ENCODE peak calls at places on chromosomes 11 and 22, in ten cellular contexts. P, L, B, Z, C, D, I, R, Q and G are unnamed samples.

GRCh38 chr11:79794484-79795393 is 353.9 kb upstream of the TENM4 start:
- DNase-seq in Q (no peak), C (no peak), I (no peak), P (no peak), L (no peak), Z (no peak), B (no peak), D (peak; percentile 3), R (no peak), G (no peak)

GRCh38 chr22:19936513-19936912 is 5.1 kb upstream of the COMT start:
- DNase-seq in Q (no peak), R (no peak), B (no peak), L (no peak), P (no peak), Z (peak; percentile 5), I (no peak), D (no peak), C (no peak), G (no peak)

GRCh38 chr11:10302744-10303557 is 1.9 kb upstream of the ADM start:
- DNase-seq in L (peak; percentile 75), B (no peak), R (peak; percentile 77), C (peak; percentile 37), Q (peak; percentile 63), D (peak; percentile 75), I (peak; percentile 63), P (no peak), Z (peak; percentile 95), G (no peak)

GRCh38 chr11:123690490-123690889 is 36.1 kb upstream of the SCN3B start:
- DNase-seq in Z (no peak), I (no peak), Q (no peak), L (peak; percentile 4), C (no peak), P (no peak), R (peak; percentile 74), D (no peak), B (no peak), G (no peak)

GRCh38 chr11:10257478-10257877 is 36.5 kb downstream of the SBF2 start:
- DNase-seq in Z (no peak), P (no peak), I (no peak), L (no peak), Q (no peak), D (no peak), R (no peak), B (no peak), C (no peak), G (no peak)

GRCh38 chr11:2427721-2428321 is 16.5 kb downstream of the TRPM5 start:
- DNase-seq in I (no peak), Q (no peak), C (no peak), R (no peak), D (no peak), L (no peak), P (no peak), Z (no peak), B (no peak), G (no peak)

GRCh38 chr11:74000770-74001169 is 8.1 kb downstream of the UCP3 start:
- DNase-seq in I (no peak), Z (no peak), D (no peak), L (no peak), R (no peak), C (no peak), Q (no peak), B (no peak), P (no peak), G (no peak)

GRCh38 chr11:65592840-65593517 is 2.6 kb downstream of the KCNK7 start:
- DNase-seq in L (no peak), D (no peak), P (no peak), I (no peak), Q (no peak), C (no peak), B (no peak), Z (no peak), R (no peak), G (no peak)

GRCh38 chr11:94153320-94153719 is 24.7 kb downstream of the PANX1 start:
- DNase-seq in D (no peak), L (no peak), C (no peak), Q (no peak), I (no peak), P (no peak), R (no peak), B (no peak), Z (peak; percentile 67), G (no peak)

GRCh38 chr11:118263694-118264567 is at the start of gene MPZL2:
- DNase-seq in D (no peak), B (no peak), C (no peak), Q (no peak), Z (peak; percentile 80), I (no peak), R (no peak), P (no peak), L (peak; percentile 57), G (no peak)

GRCh38 chr22:43826142-43827093 is 14.3 kb upstream of the EFCAB6 start:
- DNase-seq in R (peak; percentile 39), Z (peak; percentile 61), D (peak; percentile 86), Q (no peak), P (peak; percentile 39), C (no peak), B (no peak), L (no peak), I (no peak), G (no peak)

GRCh38 chr11:79461144-79461543 is 20.3 kb upstream of the TENM4 start:
- DNase-seq in B (peak; percentile 5), D (peak; percentile 57), R (peak; percentile 49), C (no peak), Q (no peak), Z (no peak), I (no peak), P (no peak), L (no peak), G (no peak)

GRCh38 chr11:59708537-59708936 is 5.1 kb downstream of the OR10V1 start:
- DNase-seq in R (no peak), D (no peak), P (no peak), B (no peak), C (no peak), Q (no peak), L (no peak), Z (no peak), I (no peak), G (no peak)

GRCh38 chr11:123430736-123431356 is 777 bp downstream of the GRAMD1B start:
- DNase-seq in L (peak; percentile 82), B (no peak), I (peak; percentile 27), P (no peak), D (peak; percentile 12), R (peak; percentile 53), Z (peak; percentile 83), Q (peak; percentile 51), C (peak; percentile 32), G (peak; percentile 35)

GRCh38 chr22:23827351-23827995 is 11.3 kb downstream of the DERL3 start:
- DNase-seq in Z (peak; percentile 6), C (no peak), L (no peak), D (no peak), R (no peak), P (no peak), B (no peak), Q (no peak), I (no peak), G (no peak)

GRCh38 chr11:64802370-64803162 is 448 bp downstream of the MAP4K2 start:
- DNase-seq in B (no peak), R (no peak), L (peak; percentile 53), I (no peak), Q (no peak), D (no peak), Z (no peak), C (no peak), P (no peak), G (no peak)

GRCh38 chr11:22169833-22170232 is 23.1 kb upstream of the ANO5 start:
- DNase-seq in I (no peak), P (no peak), B (no peak), Q (no peak), Z (no peak), L (no peak), D (no peak), C (no peak), R (peak; percentile 6), G (no peak)

GRCh38 chr11:22177186-22177585 is 15.7 kb upstream of the ANO5 start:
- DNase-seq in L (no peak), R (no peak), I (no peak), C (no peak), B (no peak), D (no peak), Z (no peak), P (no peak), Q (no peak), G (no peak)

GRCh38 chr11:22173532-22173931 is 19.4 kb upstream of the ANO5 start:
- DNase-seq in R (no peak), P (no peak), Z (no peak), Q (no peak), C (no peak), I (no peak), D (no peak), L (no peak), B (no peak), G (no peak)
- TF ChIP-seq CTCF in R (no peak), P (no peak), Z (no peak), Q (no peak), C (no peak), I (no peak), D (no peak), L (no peak), B (no peak), G (no peak)

DNA sequence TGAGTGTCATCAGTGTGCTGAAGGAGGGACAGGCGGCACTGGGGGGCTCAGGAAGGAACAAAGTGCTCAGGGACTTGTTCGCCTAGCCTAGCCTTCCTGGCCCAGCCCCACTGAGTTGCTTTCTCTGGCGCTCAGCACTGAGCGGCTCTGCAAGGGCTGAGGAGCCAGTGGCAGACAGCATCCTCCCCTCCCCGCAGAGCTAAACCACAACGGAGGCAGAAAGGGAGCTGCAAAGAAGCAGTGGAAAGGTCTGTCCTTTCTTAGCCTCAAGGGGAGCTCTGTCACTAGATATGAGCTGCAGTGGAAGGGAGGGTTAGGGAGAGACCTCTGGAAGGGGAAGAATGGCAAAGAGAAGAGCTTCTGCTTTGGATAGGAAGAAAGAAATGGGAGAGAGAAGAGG is 89.7 kb upstream of the PHOX2A start:
- DNase-seq in B (no peak), R (no peak), C (no peak), Q (no peak), I (peak; percentile 9), L (peak; percentile 68), P (no peak), Z (no peak), D (peak; percentile 10), G (no peak)
- TF ChIP-seq CTCF in B (no peak), R (no peak), C (peak; percentile 35), Q (no peak), I (no peak), L (no peak), P (peak; percentile 0), Z (no peak), D (no peak), G (no peak)

DNA sequence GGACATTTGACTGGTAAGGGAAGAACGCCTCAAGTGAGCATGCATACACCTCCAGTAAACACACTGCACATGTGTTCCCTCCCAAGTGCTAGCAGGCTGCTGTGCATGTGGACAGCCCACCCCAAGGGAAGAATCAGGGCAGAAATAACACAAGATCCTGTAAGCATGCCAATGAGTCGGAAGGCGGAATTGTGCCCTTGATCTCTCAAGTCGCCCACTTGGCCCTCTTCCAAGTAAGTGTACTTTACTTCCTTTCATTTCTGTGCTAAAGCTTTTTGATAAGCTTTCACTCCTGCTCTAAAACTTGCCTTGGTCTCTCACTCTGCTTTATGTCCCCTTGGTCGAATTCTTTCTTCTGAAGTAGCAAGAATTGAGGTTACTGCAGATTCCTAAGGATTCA is 139.6 kb downstream of the TRPC6 start:
- DNase-seq in B (no peak), L (no peak), I (no peak), Z (no peak), R (peak; percentile 20), Q (no peak), D (peak; percentile 17), P (no peak), C (no peak), G (no peak)
- TF ChIP-seq CTCF in B (no peak), L (no peak), I (no peak), Z (no peak), R (no peak), Q (no peak), D (no peak), P (no peak), C (no peak), G (no peak)

GRCh38 chr11:55714982-55715888 is 53.2 kb downstream of the OR4C6 start:
- DNase-seq in I (no peak), Z (no peak), B (no peak), D (no peak), R (no peak), P (no peak), L (peak; percentile 30), C (no peak), Q (no peak), G (no peak)
- TF ChIP-seq CTCF in I (no peak), Z (no peak), B (peak; percentile 62), D (no peak), R (no peak), P (no peak), L (peak; percentile 25), C (peak; percentile 25), Q (no peak), G (peak; percentile 20)